ENCODE peak calls at places on chromosomes 6 and 20, in nine cellular contexts. O is astrocyte; B is heart left ventricle; E is hepatocyte; J is CD8-positive, alpha-beta memory T cell; W is RWPE2; A is Peyer's patch; Z is IMR-90; D is stomach. Q is an unnamed sample.

GRCh38 chr20:54345301-54345724 is 130.1 kb upstream of the DOK5 start:
- DNase-seq in W (no peak), E (no peak), O (peak; percentile 88), Z (peak; percentile 87), A (no peak), B (no peak), J (no peak), D (no peak), Q (no peak)

GRCh38 chr6:31528307-31528777 is 420 bp upstream of the MCCD1 start:
- DNase-seq in J (no peak), E (no peak), A (no peak), B (no peak), Z (no peak), O (no peak), D (no peak), W (no peak), Q (no peak)

GRCh38 chr6:26024651-26025046 is 62.0 kb downstream of the TRIM38 start:
- DNase-seq in D (no peak), W (no peak), J (no peak), O (no peak), E (no peak), A (no peak), B (no peak), Z (no peak), Q (no peak)

GRCh38 chr20:61556116-61556515 is 304.1 kb downstream of the CDH4 start:
- DNase-seq in O (peak; percentile 91), W (peak; percentile 93), B (no peak), A (no peak), J (no peak), E (no peak), D (no peak), Z (peak; percentile 93), Q (no peak)

GRCh38 chr6:7920425-7920824 is 9.8 kb upstream of the TXNDC5 start:
- DNase-seq in B (no peak), D (no peak), E (no peak), O (no peak), A (no peak), W (no peak), Z (no peak), J (no peak), Q (no peak)

GRCh38 chr20:58129736-58130135 is 98.7 kb downstream of the ANKRD60 start:
- DNase-seq in D (no peak), A (no peak), W (no peak), E (no peak), O (no peak), J (no peak), B (no peak), Z (no peak), Q (peak; percentile 63)

GRCh38 chr20:2151805-2152727 is 50.4 kb downstream of the STK35 start:
- DNase-seq in E (peak; percentile 29), J (no peak), A (no peak), W (no peak), D (peak; percentile 69), Z (peak; percentile 64), O (peak; percentile 66), B (no peak), Q (peak; percentile 44)

GRCh38 chr6:48626421-48626820 is 515.4 kb upstream of the PTCHD4 start:
- DNase-seq in W (no peak), D (no peak), Z (no peak), B (no peak), E (no peak), J (no peak), A (no peak), O (no peak), Q (no peak)

GRCh38 chr6:28747631-28748157 is 176.1 kb downstream of the TRIM27 start:
- DNase-seq in Z (peak; percentile 84), B (no peak), A (no peak), W (peak; percentile 79), D (no peak), E (peak; percentile 46), O (peak; percentile 84), J (no peak), Q (no peak)

GRCh38 chr20:62790075-62790474 is 6.2 kb upstream of the MRGBP start:
- DNase-seq in D (no peak), W (no peak), O (no peak), B (no peak), J (no peak), A (no peak), E (no peak), Z (no peak), Q (no peak)

GRCh38 chr6:83464741-83465140 is 33.9 kb upstream of the ME1 start:
- DNase-seq in E (peak; percentile 68), Z (no peak), J (no peak), D (no peak), A (no peak), W (no peak), B (no peak), O (no peak), Q (no peak)

GRCh38 chr20:51153867-51154707 is 131.2 kb upstream of the KCNG1 start:
- DNase-seq in A (no peak), J (no peak), B (no peak), W (peak; percentile 59), D (no peak), O (no peak), E (no peak), Z (no peak), Q (no peak)

GRCh38 chr6:45420083-45420908 is 42.6 kb upstream of the SUPT3H start:
- DNase-seq in O (peak; percentile 88), E (peak; percentile 10), D (no peak), J (peak; percentile 58), W (no peak), Z (peak; percentile 64), A (peak; percentile 62), B (no peak), Q (no peak)

GRCh38 chr6:166861961-166862286 is 94.4 kb downstream of the RNASET2 start:
- DNase-seq in W (no peak), Z (no peak), A (no peak), O (no peak), J (no peak), E (no peak), D (no peak), B (no peak), Q (no peak)

GRCh38 chr6:43368517-43369160 is 808 bp downstream of the ZNF318 start:
- DNase-seq in E (peak; percentile 78), J (no peak), Z (peak; percentile 37), O (peak; percentile 34), D (peak; percentile 37), B (peak; percentile 57), A (no peak), W (no peak), Q (peak; percentile 61)

GRCh38 chr6:148803979-148804378 is 57.1 kb downstream of the UST start:
- DNase-seq in B (no peak), E (no peak), W (no peak), Z (peak; percentile 44), D (no peak), A (no peak), J (no peak), O (peak; percentile 4), Q (no peak)

GRCh38 chr6:71045296-71045695 is 88.4 kb upstream of the B3GAT2 start:
- DNase-seq in O (no peak), D (no peak), Z (no peak), E (no peak), B (no peak), A (no peak), W (no peak), J (no peak), Q (no peak)

GRCh38 chr6:168372871-168373270 is 53.3 kb upstream of the DACT2 start:
- DNase-seq in A (no peak), E (no peak), Z (no peak), J (no peak), O (no peak), W (no peak), B (no peak), D (peak; percentile 38), Q (no peak)

GRCh38 chr20:3032624-3033023 is 10.8 kb upstream of the GNRH2 start:
- DNase-seq in E (no peak), B (peak; percentile 30), A (no peak), W (no peak), J (no peak), O (no peak), Z (no peak), D (no peak), Q (no peak)

DNA sequence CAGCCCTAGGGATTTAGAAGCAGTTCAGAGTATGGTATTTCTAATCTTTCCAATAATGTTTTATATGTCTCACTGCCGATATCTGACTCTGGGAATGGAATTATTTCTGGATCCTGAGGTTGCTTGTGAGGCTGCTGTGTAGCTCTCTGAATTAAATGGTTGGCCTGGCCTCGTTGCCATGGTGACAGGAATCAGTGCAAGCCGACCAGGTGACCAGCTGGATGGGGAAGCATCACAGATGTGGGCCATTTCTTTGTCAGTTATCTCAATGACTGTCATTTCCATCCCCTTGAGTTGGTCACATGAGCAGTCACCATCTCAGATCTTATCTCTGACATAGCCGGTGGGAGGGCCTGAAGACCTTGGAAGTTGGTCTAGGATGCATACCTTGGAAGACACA is 265.1 kb upstream of the RIN2 start:
- DNase-seq in D (no peak), O (no peak), J (no peak), E (no peak), B (no peak), W (no peak), Z (no peak), A (no peak), Q (no peak)
- H3K36me3 ChIP-seq in D (no peaks in the 10 kb centered on the region), O (no peaks in the 10 kb centered on the region), J (no peaks in the 10 kb centered on the region), E (no peaks in the 10 kb centered on the region), B (no peaks in the 10 kb centered on the region), W (no peaks in the 10 kb centered on the region), Z (no peaks in the 10 kb centered on the region), A (no peaks in the 10 kb centered on the region), Q (no peaks in the 10 kb centered on the region)

DNA sequence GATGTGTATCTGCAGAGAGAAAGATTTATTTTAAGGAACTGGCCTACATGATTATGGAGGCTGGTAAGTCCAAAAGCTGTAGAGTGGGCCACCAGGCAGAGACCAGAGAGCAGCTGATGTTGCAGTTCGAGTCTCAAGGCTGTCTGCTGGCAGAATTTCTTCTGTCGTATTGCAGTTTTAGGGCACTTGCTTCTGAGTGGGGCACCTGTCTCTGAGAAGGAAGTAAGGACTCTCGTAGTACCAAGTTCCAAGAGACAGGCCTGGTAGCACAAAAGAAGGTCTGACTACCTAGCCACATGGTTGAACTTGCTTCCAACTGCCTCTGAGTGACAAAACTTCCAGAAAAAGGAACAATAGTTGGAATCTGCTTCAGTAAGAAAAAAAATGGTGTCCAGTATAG is 12.0 kb upstream of the IFNGR1 start:
- DNase-seq in W (no peak), A (no peak), Z (no peak), B (no peak), J (no peak), E (no peak), O (no peak), D (no peak), Q (no peak)
- H3K4me1 ChIP-seq in W (peaks cover 17% of the 10 kb centered on the region), A (peaks cover 2% of the 10 kb centered on the region), Z (peaks cover 4% of the 10 kb centered on the region), B (peaks cover 72% of the 10 kb centered on the region), J (peaks cover 75% of the 10 kb centered on the region), E (no peaks in the 10 kb centered on the region), O (peaks cover 8% of the 10 kb centered on the region), D (peaks cover 16% of the 10 kb centered on the region), Q (no peaks in the 10 kb centered on the region)

GRCh38 chr6:128597004-128597403 is 76.6 kb upstream of the PTPRK start:
- DNase-seq in W (no peak), O (no peak), B (no peak), A (no peak), E (no peak), J (no peak), D (no peak), Z (no peak), Q (no peak)
- H3K36me3 ChIP-seq in W (no peaks in the 10 kb centered on the region), O (no peaks in the 10 kb centered on the region), B (no peaks in the 10 kb centered on the region), A (no peaks in the 10 kb centered on the region), E (no peaks in the 10 kb centered on the region), J (no peaks in the 10 kb centered on the region), D (no peaks in the 10 kb centered on the region), Z (no peaks in the 10 kb centered on the region), Q (no peaks in the 10 kb centered on the region)

GRCh38 chr20:38115205-38115604 is 49.9 kb downstream of the TGM2 start:
- DNase-seq in D (no peak), J (no peak), B (no peak), E (no peak), Z (no peak), O (no peak), W (no peak), A (peak; percentile 16), Q (no peak)
- H3K4me1 ChIP-seq in D (peaks cover 16% of the 10 kb centered on the region), J (no peaks in the 10 kb centered on the region), B (peaks cover 38% of the 10 kb centered on the region), E (peaks cover 11% of the 10 kb centered on the region), Z (peaks cover 10% of the 10 kb centered on the region), O (peaks cover 18% of the 10 kb centered on the region), W (peaks cover 35% of the 10 kb centered on the region), A (no peaks in the 10 kb centered on the region), Q (no peaks in the 10 kb centered on the region)